ENCODE peak calls at places on chromosomes 6 and 20, in six cellular contexts. L, S, P, W, D and K are unnamed samples.

GRCh38 chr6:54244430-54244829 is 63.8 kb upstream of the TINAG start:
- DNase-seq in S (no peak), L (no peak), D (no peak), P (no peak), W (no peak), K (no peak)

GRCh38 chr6:3058957-3059356 is 9.3 kb upstream of the RIPK1 start:
- DNase-seq in D (no peak), S (no peak), W (no peak), L (no peak), P (no peak), K (no peak)

GRCh38 chr20:4563534-4563933 is 158.2 kb upstream of the PRND start:
- DNase-seq in W (no peak), S (no peak), D (no peak), P (no peak), L (no peak), K (no peak)

GRCh38 chr6:33427585-33428218 is 7.8 kb downstream of the SYNGAP1 start:
- DNase-seq in S (no peak), L (peak; percentile 68), D (peak; percentile 82), W (peak; percentile 63), P (peak; percentile 77), K (no peak)

GRCh38 chr6:124223596-124223995 is 419.9 kb downstream of the NKAIN2 start:
- DNase-seq in L (no peak), W (no peak), D (no peak), S (no peak), P (no peak), K (no peak)

GRCh38 chr6:36717871-36718540 is 20.4 kb downstream of the RAB44 start:
- DNase-seq in L (no peak), W (no peak), D (peak; percentile 59), S (no peak), P (no peak), K (no peak)

GRCh38 chr6:41939091-41939847 is 2.3 kb downstream of the CCND3 start:
- DNase-seq in S (no peak), D (peak; percentile 63), W (peak; percentile 49), P (peak; percentile 44), L (peak; percentile 62), K (no peak)

GRCh38 chr6:150221152-150221551 is 78.3 kb downstream of the PPP1R14C start:
- DNase-seq in L (no peak), P (no peak), D (no peak), W (no peak), S (no peak), K (no peak)

GRCh38 chr6:141140905-141141304 is 991.8 kb upstream of the GJE1 start:
- DNase-seq in P (no peak), L (no peak), D (no peak), W (no peak), S (no peak), K (no peak)

GRCh38 chr6:43074847-43075741 is 1.0 kb upstream of the PTK7 start:
- DNase-seq in D (no peak), L (no peak), S (no peak), W (no peak), P (no peak), K (no peak)

GRCh38 chr6:130152908-130153510 is 69.7 kb downstream of the SAMD3 start:
- DNase-seq in S (no peak), L (no peak), P (no peak), D (no peak), W (no peak), K (no peak)

GRCh38 chr6:41655706-41656668 is 17.7 kb downstream of the MDFI start:
- DNase-seq in P (no peak), W (no peak), L (no peak), D (no peak), S (no peak), K (no peak)

GRCh38 chr20:63246490-63247284 is 7.6 kb downstream of the NKAIN4 start:
- DNase-seq in S (no peak), W (no peak), D (no peak), P (no peak), L (peak; percentile 56), K (no peak)

GRCh38 chr6:30735668-30736314 is 6.7 kb downstream of the FLOT1 start:
- DNase-seq in P (no peak), L (no peak), W (no peak), S (no peak), D (no peak), K (no peak)
- H3K4me3 ChIP-seq in P (no peak overlapping the region), L (no peak overlapping the region), W (no peak overlapping the region), S (no peak overlapping the region), D (no peak overlapping the region), K (no peak overlapping the region)

DNA sequence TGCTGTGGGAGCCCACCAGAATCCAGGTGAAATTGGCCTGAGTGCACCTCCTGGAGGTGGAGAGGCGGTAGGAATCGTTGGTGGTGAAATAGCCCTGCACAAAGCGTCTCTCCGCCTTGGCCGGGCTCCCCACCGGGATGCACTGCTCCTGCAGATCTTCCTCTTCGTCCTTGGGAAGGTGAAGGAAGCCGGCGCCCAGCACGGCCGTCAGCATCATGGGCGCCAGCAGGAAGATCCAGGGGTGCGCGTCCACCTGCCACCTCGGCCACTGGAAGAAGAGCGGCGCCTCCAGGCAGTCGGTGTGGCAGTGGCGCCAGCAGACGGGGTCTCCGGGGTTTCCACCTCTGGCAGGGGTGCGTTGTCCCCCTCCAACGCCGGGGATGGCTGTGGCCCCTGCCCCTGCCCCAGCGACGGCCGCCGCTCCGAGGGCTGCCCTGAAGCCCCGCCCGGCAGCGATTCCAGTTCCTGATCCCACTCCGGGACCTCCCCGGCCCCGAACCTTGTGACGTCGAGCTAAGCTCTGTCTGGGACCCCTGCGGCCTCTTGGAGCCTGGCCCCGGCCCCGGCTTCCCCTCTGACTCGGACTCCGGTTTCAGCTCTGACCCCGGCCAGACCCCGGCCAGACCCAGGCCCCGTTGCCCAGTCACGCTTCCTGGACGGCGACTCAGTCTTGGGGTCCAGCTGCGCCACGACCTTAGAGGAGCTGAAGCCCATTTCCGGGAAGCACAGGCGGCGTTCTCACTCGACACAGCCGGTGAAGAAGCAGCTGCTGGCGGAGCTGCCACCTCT is 91.9 kb downstream of the CD164 start:
- DNase-seq in P (no peak), W (no peak), S (no peak), D (no peak), L (no peak), K (no peak)
- TF ChIP-seq CTCF in P (no peak), W (no peak), S (no peak), D (no peak), L (no peak), K (no peak)

GRCh38 chr6:5996701-5997419 is 9.9 kb downstream of the NRN1 start:
- DNase-seq in S (no peak), L (peak; percentile 29), P (no peak), D (peak; percentile 69), W (no peak), K (no peak)

GRCh38 chr6:5997420-5998093 is 9.2 kb downstream of the NRN1 start:
- DNase-seq in L (no peak), P (peak; percentile 47), S (no peak), W (no peak), D (peak; percentile 66), K (no peak)

GRCh38 chr6:5999688-6000608 is 6.8 kb downstream of the NRN1 start:
- DNase-seq in P (no peak), W (no peak), L (no peak), S (no peak), D (no peak), K (no peak)

GRCh38 chr6:5998236-5998635 is 8.5 kb downstream of the NRN1 start:
- DNase-seq in P (no peak), D (no peak), W (no peak), L (no peak), S (no peak), K (no peak)

DNA sequence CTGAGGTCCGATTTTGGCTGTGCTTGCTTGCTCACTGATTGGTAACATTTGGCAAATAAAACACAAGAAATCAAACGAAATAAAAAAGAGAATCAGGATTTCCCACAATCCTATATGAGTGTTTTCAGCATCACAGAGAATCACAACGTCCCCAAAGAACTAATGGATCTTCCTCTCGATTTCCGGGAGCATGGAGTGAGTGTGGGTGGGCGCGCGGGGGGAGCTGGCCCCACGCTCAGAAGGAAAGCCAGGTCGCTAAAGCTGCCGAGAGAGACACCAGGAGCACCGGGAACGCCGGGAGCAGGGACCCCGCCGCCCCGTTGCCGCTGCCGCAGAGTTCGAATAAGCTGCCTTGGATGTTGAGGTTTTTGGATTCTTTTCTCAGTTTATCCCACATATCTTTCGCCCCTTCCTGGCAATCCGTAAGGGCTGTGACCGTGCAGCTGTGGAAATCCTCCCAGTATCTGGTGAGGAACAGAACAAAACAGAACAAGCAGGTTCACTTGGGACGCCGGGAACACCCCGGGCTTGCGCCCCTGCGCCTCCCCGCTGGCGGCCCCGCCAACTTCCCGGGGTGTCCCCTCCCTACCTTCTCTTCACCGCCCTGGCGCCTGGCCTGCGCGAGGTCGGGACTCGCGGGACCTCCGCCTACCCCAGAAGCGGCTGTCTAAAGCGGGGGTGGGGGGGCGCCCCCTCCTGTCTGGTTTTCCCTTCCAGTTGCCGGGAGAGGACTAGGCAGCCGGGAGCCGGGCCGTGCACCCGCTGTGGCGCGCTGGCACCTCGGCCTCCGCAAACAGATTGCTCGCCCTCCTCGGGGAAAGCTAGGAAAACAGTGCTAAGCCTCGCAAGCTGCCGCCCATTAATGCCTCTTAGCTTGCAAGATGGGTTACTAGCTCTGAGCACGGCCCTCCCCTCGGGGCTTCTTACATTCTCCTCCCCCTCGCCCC is 7.7 kb downstream of the NRN1 start:
- DNase-seq in P (no peak), L (peak; percentile 51), W (peak; percentile 56), D (peak; percentile 85), S (no peak), K (no peak)
- H3K4me1 ChIP-seq in P (peaks cover 44% of the 10 kb centered on the region), L (peaks cover 43% of the 10 kb centered on the region), W (peaks cover 75% of the 10 kb centered on the region), D (peaks cover 68% of the 10 kb centered on the region), S (peaks cover 18% of the 10 kb centered on the region), K (peaks cover 43% of the 10 kb centered on the region)

GRCh38 chr6:157459327-157459726 is 78.3 kb downstream of the ZDHHC14 start:
- DNase-seq in L (no peak), P (no peak), S (no peak), W (no peak), D (no peak), K (no peak)

GRCh38 chr6:157460182-157460999 is 79.4 kb downstream of the ZDHHC14 start:
- DNase-seq in P (no peak), S (no peak), W (no peak), L (no peak), D (no peak), K (no peak)

GRCh38 chr6:157457787-157458186 is 76.8 kb downstream of the ZDHHC14 start:
- DNase-seq in L (no peak), D (no peak), P (no peak), W (no peak), S (no peak), K (no peak)

GRCh38 chr6:157462956-157463742 is 82.2 kb downstream of the ZDHHC14 start:
- DNase-seq in W (no peak), D (no peak), L (no peak), P (no peak), S (no peak), K (no peak)

DNA sequence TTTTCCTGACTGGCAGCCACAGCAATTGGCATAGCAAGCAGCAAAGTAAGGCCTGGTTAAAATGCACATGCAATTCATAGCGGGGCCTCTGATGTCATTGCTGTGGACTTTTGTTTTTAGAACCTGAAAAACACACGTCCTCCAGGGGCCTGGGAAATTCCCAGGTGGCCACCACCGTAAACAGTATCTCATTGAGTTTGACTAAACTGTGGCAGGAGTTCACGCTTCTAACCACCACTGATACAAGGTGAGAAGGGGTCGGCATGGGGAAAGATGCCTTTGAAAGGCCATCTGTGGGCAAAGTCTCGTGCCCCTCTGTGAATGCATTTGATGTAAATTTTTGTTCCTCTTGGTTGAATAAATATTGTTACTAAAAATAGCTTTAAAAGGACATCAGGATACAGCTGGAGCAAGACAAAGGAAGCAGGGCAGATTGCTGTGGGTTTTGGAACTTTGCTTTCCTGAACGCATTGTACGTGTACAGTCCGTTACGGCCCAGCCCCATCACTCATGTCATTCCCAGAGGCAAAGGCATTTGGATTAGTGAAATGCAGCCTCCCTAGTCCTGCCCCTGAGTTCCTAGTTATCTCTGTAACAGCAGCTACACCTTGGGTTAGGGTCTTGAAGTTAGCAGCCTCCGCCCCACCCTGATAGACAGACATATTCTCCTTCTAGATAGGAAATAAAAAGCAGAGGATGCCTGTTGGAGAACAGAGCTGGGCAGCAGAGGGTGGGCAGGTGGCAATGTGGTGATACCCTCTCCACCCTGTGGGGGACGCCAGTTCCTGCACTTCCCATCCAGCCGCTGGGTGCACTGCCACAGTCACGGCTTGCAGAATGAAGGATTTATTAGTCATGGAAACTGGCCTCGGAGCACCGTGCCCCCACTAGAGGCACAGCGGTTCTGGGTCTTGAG is 80.3 kb downstream of the ZDHHC14 start:
- DNase-seq in W (no peak), D (no peak), S (no peak), P (no peak), L (no peak), K (no peak)
- H3K4me3 ChIP-seq in W (no peak overlapping the region), D (no peak overlapping the region), S (no peak overlapping the region), P (no peak overlapping the region), L (no peak overlapping the region), K (no peak overlapping the region)